ENCODE peak calls at places on chromosomes 4 and X, in seven cellular contexts. P is M059J; T is NCI-H1092 treated with DMSO at 0.1 percent for 48 hours; G is activated CD8-positive, alpha-beta T cell treated with anti-CD3 and anti-CD28 coated beads for 36 hours; Z is mesothelial cell of epicardium; L is MV-4-11; N is stimulated activated CD4-positive, alpha-beta T cell treated with anti-CD3 and anti-CD28 coated beads, Interleukin-4, amount 100 ng/mL, for 24 hours. O is an unnamed sample.

GRCh38 chr4:159425749-159426376 is 323.0 kb downstream of the RAPGEF2 start:
- DNase-seq in T (no peak), L (no peak), G (no peak), P (no peak), Z (no peak), N (no peak), O (no peak)

GRCh38 chr4:126071346-126072333 is 756.9 kb downstream of the FAT4 start:
- DNase-seq in P (peak; percentile 44), T (peak; percentile 99), N (no peak), L (no peak), G (no peak), Z (no peak), O (no peak)

GRCh38 chrX:29690061-29690460 is 525.3 kb upstream of the MAGEB2 start:
- DNase-seq in P (peak; percentile 38), L (no peak), Z (no peak), G (no peak), T (no peak), N (no peak), O (no peak)

GRCh38 chr4:7854697-7855370 is 84.8 kb downstream of the AFAP1 start:
- DNase-seq in G (peak; percentile 81), Z (no peak), N (peak; percentile 67), L (no peak), P (peak; percentile 83), T (no peak), O (peak; percentile 60)

GRCh38 chrX:23331701-23332100 is 2.9 kb upstream of the PTCHD1 start:
- DNase-seq in P (no peak), N (no peak), T (no peak), G (no peak), L (no peak), Z (no peak), O (no peak)

GRCh38 chr4:76679691-76680090 is 218.3 kb downstream of the SOWAHB start:
- DNase-seq in G (no peak), P (no peak), N (no peak), L (no peak), T (no peak), Z (no peak), O (no peak)

GRCh38 chrX:116267511-116268040 is 97.0 kb downstream of the AGTR2 start:
- DNase-seq in L (no peak), Z (no peak), T (no peak), G (no peak), P (peak; percentile 70), N (no peak), O (no peak)

GRCh38 chr4:169881769-169882168 is 124.0 kb upstream of the HPF1 start:
- DNase-seq in G (no peak), T (no peak), P (no peak), L (no peak), N (no peak), Z (no peak), O (no peak)

GRCh38 chr4:25110653-25111329 is 49.5 kb downstream of the SEPSECS start:
- DNase-seq in N (no peak), G (no peak), T (no peak), P (no peak), L (no peak), Z (no peak), O (no peak)

GRCh38 chr4:93658443-93658842 is 170.1 kb upstream of the ATOH1 start:
- DNase-seq in G (no peak), N (no peak), Z (no peak), L (no peak), P (peak; percentile 42), T (no peak), O (no peak)

O was measured in GM12865.